ENCODE peak calls at places on chromosome X, in four cellular contexts. E is uterus, V is endothelial cell of umbilical vein, Z is ovary. Y is an unnamed sample.

GRCh38 chrX:26952213-26952612 is 510.9 kb downstream of the PPP4R3C start:
- DNase-seq in E (no peak), V (peak; percentile 40), Z (no peak), Y (no peak)

GRCh38 chrX:41922125-41922521 is 1.2 kb downstream of the CASK start:
- DNase-seq in E (no peak), V (peak; percentile 33), Z (no peak), Y (no peak)

GRCh38 chrX:107154787-107155620 is 36.4 kb upstream of the RBM41 start:
- DNase-seq in E (no peak), V (no peak), Z (no peak), Y (no peak)

GRCh38 chrX:53287493-53288138 is 6.2 kb upstream of the IQSEC2 start:
- DNase-seq in E (peak; percentile 69), V (peak; percentile 45), Z (peak; percentile 48), Y (no peak)

GRCh38 chrX:65575024-65575423 is 40.4 kb upstream of the LAS1L start:
- DNase-seq in E (no peak), V (no peak), Z (no peak), Y (no peak)

GRCh38 chrX:111634823-111635410 is 46.1 kb upstream of the ALG13 start:
- DNase-seq in E (no peak), V (no peak), Z (no peak), Y (no peak)

GRCh38 chrX:22134681-22135080 is 102.6 kb downstream of the PHEX start:
- DNase-seq in E (no peak), V (peak; percentile 73), Z (no peak), Y (no peak)

GRCh38 chrX:2500091-2500680 is 590 bp downstream of the DHRSX start:
- DNase-seq in E (no peak), V (peak; percentile 50), Z (peak; percentile 47), Y (peak; percentile 64)

GRCh38 chrX:49184294-49185061 is 1.7 kb downstream of the PRICKLE3 start:
- DNase-seq in E (peak; percentile 95), V (peak; percentile 87), Z (peak; percentile 98), Y (peak; percentile 75)

GRCh38 chrX:15631637-15632036 is 30.9 kb upstream of the ACE2 start:
- DNase-seq in E (no peak), V (no peak), Z (no peak), Y (no peak)

GRCh38 chrX:6184900-6185515 is 43.7 kb downstream of the NLGN4X start:
- DNase-seq in E (no peak), V (no peak), Z (no peak), Y (peak; percentile 61)

GRCh38 chrX:9665113-9665512 is 100.5 kb downstream of the GPR143 start:
- DNase-seq in E (no peak), V (peak; percentile 60), Z (no peak), Y (no peak)

GRCh38 chrX:118723376-118723775 is 4.0 kb upstream of the IL13RA1 start:
- DNase-seq in E (no peak), V (no peak), Z (no peak), Y (no peak)

GRCh38 chrX:113514906-113515305 is 674.3 kb upstream of the AMOT start:
- DNase-seq in E (no peak), V (no peak), Z (no peak), Y (no peak)

GRCh38 chrX:17000751-17001150 is 54.3 kb downstream of the REPS2 start:
- DNase-seq in E (no peak), V (no peak), Z (no peak), Y (no peak)

GRCh38 chrX:153885208-153885787 is 675 bp downstream of the L1CAM start:
- DNase-seq in E (no peak), V (no peak), Z (no peak), Y (no peak)
- H3K4me3 ChIP-seq in E (no peak overlapping the region), V (no peak overlapping the region), Z (no peak overlapping the region), Y (no peak overlapping the region)

DNA sequence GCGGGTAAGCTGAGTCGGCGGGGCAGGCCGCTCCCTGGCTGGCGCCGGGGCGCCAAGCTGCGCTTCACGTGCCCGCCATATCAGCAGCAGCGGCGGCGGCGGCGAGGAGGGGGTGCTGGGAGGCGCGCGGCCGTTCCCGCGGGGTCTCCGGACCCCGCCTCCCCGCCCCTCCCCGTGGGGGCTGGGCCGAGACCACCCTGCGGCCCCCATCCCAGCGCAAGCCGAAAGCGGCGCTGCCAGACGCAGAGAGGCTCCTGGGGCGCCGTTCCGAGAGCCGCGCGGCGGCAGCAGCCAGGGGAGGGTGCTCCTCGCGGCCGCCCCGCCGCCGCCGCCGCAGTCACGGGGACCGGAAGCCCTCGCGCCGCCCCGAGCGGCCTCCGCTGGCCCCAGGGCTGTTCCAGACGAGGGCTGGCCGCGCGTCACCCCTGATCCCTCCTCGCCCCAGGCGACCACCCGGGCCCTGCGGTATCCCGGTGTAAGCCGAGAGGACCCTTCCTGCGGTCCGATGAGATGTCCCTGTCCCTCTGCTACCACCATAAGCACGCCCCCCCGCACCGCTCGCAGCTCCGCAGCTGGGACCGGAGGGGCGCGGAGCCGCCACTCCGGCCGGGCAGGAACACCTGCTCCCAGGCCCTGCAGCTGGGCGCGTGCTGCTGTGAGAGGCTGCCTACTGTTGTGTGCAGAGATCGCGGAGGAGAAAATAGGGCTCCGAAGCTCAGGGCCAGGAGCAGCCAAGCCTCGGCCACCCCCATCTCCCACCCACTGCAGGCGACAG is 7.4 kb upstream of the BCOR start:
- DNase-seq in E (peak; percentile 41), V (peak; percentile 8), Z (peak; percentile 49), Y (peak; percentile 54)
- TF ChIP-seq POLR2A in E (no peak), V (no peak), Z (no peak), Y (peak; percentile 35)

DNA sequence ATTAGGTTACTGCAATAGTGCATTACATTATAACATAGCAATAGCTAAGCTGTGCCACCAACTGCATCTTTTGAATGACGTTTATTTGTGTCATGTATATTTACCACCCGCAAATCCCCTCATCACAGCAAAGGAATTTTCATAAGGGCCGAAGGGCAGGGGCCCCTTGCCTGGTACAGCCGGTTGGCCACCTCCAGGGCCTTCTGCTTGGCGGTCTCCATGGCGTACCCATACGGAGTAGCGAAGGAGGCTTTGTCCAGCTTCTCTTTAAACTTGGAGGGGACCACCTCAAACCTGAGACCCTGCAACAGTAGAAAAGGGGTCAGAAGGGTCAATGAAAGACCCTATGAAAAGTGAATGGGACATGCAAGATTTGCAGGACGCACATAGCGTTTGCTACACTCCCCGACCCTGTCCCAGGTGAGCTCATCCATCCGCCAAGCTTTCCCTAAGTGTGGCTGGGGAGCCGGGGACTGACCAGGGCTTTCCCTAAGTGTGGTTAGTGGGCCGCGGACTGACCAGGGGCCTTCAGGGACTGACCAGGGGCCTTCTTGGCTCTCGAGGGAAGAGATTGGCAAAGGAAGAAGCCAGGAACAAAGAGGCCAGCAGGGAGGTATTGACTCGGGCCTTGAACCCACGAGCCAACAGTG is 10.6 kb downstream of the ASMTL start:
- DNase-seq in E (no peak), V (no peak), Z (peak; percentile 6), Y (no peak)
- H3K27ac ChIP-seq in E (no peak overlapping the region), V (no peak overlapping the region), Z (no peak overlapping the region), Y (no peak overlapping the region)

GRCh38 chrX:83339724-83340123 is 168.4 kb upstream of the POU3F4 start:
- DNase-seq in E (no peak), V (no peak), Z (no peak), Y (no peak)
- H3K4me3 ChIP-seq in E (no peak overlapping the region), V (no peak overlapping the region), Z (no peak overlapping the region), Y (no peak overlapping the region)

DNA sequence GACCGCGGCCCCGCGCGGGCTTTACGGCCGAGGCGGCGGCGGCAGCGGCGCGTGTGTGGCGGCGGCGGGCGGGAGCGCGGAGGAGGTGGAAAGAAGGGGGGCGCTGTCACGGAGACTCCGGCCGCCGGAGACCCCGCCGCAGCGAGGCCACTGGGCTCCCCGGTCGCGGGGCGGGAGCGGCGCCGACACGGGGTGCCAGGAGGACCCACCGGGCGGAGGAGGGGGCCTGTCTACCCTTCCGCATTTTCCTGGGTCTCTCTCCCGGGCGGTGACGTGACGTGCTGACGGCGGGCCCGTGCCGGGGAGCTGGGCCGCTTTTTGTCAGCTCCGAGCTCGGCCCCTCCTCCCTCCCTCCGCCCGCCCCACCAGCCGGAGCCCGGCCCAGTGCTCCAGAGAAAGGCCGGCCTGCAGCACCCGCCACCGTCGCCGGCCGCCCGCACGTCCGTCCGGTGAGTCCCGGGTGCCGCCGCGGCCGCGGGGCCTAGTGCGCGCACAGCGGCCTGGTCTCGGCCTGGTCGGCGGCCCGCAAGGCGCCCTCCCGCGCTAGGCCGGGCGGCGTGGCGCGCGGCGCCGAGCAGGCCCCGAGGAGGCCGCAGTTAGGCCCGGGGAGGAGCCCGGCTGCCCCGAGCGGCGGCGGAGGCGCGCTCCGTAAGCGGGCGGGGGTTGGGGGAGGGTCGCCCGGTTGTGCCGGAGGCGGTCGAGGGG is at the start of gene ZFX:
- DNase-seq in E (peak; percentile 74), V (peak; percentile 23), Z (peak; percentile 74), Y (peak; percentile 69)
- TF ChIP-seq POLR2A in E (peak; percentile 38), V (peak; percentile 8), Z (no peak), Y (peak; percentile 71)

GRCh38 chrX:70480660-70481018 is 36.0 kb downstream of the DLG3 start:
- DNase-seq in E (peak; percentile 47), V (no peak), Z (no peak), Y (no peak)

GRCh38 chrX:70479970-70480659 is 35.5 kb downstream of the DLG3 start:
- DNase-seq in E (no peak), V (peak; percentile 8), Z (no peak), Y (no peak)

GRCh38 chrX:70482300-70482699 is 37.7 kb downstream of the DLG3 start:
- DNase-seq in E (no peak), V (no peak), Z (no peak), Y (no peak)

GRCh38 chrX:70481871-70482270 is 37.2 kb downstream of the DLG3 start:
- DNase-seq in E (no peak), V (no peak), Z (no peak), Y (no peak)

GRCh38 chrX:70481424-70481823 is 36.8 kb downstream of the DLG3 start:
- DNase-seq in E (no peak), V (peak; percentile 26), Z (no peak), Y (no peak)
- H3K27ac ChIP-seq in E (peak overlapping the region; percentile 52), V (no peak overlapping the region), Z (no peak overlapping the region), Y (no peak overlapping the region)

GRCh38 chrX:109624022-109624421 is 950 bp downstream of the KCNE5 start:
- DNase-seq in E (no peak), V (no peak), Z (no peak), Y (no peak)
- H3K4me3 ChIP-seq in E (no peak overlapping the region), V (no peak overlapping the region), Z (no peak overlapping the region), Y (no peak overlapping the region)

GRCh38 chrX:47562615-47563243 is 1.7 kb downstream of the ARAF start:
- DNase-seq in E (no peak), V (peak; percentile 47), Z (no peak), Y (no peak)
- TF ChIP-seq POLR2A in E (no peak), V (no peak), Z (no peak), Y (no peak)

Y was measured in right lobe of liver.